ENCODE peak calls at places on chromosomes 7 and 10, in ten cellular contexts. One of them, this sample, is unnamed.

GRCh38 chr7:85055906-85056305 is 130.9 kb downstream of the SEMA3D start:
- DNase-seq in A172: no peak
- DNase-seq in esophagus squamous epithelium: no peak
- DNase-seq in neural crest cell: no peak
- DNase-seq in kidney: no peak
- DNase-seq in iris pigment epithelial cell: no peak
- DNase-seq in NCI-H82: no peak
- DNase-seq in cardiac fibroblast: no peak
- DNase-seq in SK-N-DZ: no peak
- DNase-seq in ovary: no peak
- DNase-seq in this sample: no peak

GRCh38 chr10:132637477-132638129 is 100.0 kb downstream of the INPP5A start:
- DNase-seq in A172: peak
- DNase-seq in esophagus squamous epithelium: no peak
- DNase-seq in neural crest cell: peak
- DNase-seq in kidney: no peak
- DNase-seq in iris pigment epithelial cell: peak
- DNase-seq in NCI-H82: peak
- DNase-seq in cardiac fibroblast: peak
- DNase-seq in SK-N-DZ: peak
- DNase-seq in ovary: peak
- DNase-seq in this sample: peak

GRCh38 chr10:18221123-18221522 is 80.9 kb downstream of the CACNB2 start:
- DNase-seq in A172: no peak
- DNase-seq in esophagus squamous epithelium: no peak
- DNase-seq in neural crest cell: no peak
- DNase-seq in kidney: no peak
- DNase-seq in iris pigment epithelial cell: no peak
- DNase-seq in NCI-H82: no peak
- DNase-seq in cardiac fibroblast: no peak
- DNase-seq in SK-N-DZ: no peak
- DNase-seq in ovary: no peak
- DNase-seq in this sample: no peak

GRCh38 chr10:1047937-1048336 is 982 bp downstream of the IDI1 start:
- DNase-seq in A172: peak
- DNase-seq in esophagus squamous epithelium: no peak
- DNase-seq in neural crest cell: no peak
- DNase-seq in kidney: no peak
- DNase-seq in iris pigment epithelial cell: no peak
- DNase-seq in NCI-H82: peak
- DNase-seq in cardiac fibroblast: no peak
- DNase-seq in SK-N-DZ: peak
- DNase-seq in ovary: no peak
- DNase-seq in this sample: no peak

GRCh38 chr7:118517275-118517674 is 292.8 kb downstream of the ANKRD7 start:
- DNase-seq in A172: peak
- DNase-seq in esophagus squamous epithelium: no peak
- DNase-seq in neural crest cell: no peak
- DNase-seq in kidney: no peak
- DNase-seq in iris pigment epithelial cell: peak
- DNase-seq in NCI-H82: no peak
- DNase-seq in cardiac fibroblast: no peak
- DNase-seq in SK-N-DZ: no peak
- DNase-seq in ovary: no peak
- DNase-seq in this sample: no peak

GRCh38 chr7:417625-417889 is 102.1 kb downstream of the PDGFA start:
- DNase-seq in A172: no peak
- DNase-seq in esophagus squamous epithelium: no peak
- DNase-seq in neural crest cell: no peak
- DNase-seq in kidney: peak
- DNase-seq in iris pigment epithelial cell: no peak
- DNase-seq in NCI-H82: no peak
- DNase-seq in cardiac fibroblast: no peak
- DNase-seq in SK-N-DZ: no peak
- DNase-seq in ovary: no peak
- DNase-seq in this sample: no peak

GRCh38 chr10:87794285-87794684 is 23.7 kb downstream of the ATAD1 start:
- DNase-seq in A172: no peak
- DNase-seq in esophagus squamous epithelium: no peak
- DNase-seq in neural crest cell: no peak
- DNase-seq in kidney: no peak
- DNase-seq in iris pigment epithelial cell: no peak
- DNase-seq in NCI-H82: no peak
- DNase-seq in cardiac fibroblast: peak
- DNase-seq in SK-N-DZ: no peak
- DNase-seq in ovary: no peak
- DNase-seq in this sample: no peak

GRCh38 chr7:150716368-150716767 is at the start of gene GIMAP1:
- DNase-seq in A172: no peak
- DNase-seq in esophagus squamous epithelium: no peak
- DNase-seq in neural crest cell: no peak
- DNase-seq in kidney: peak
- DNase-seq in iris pigment epithelial cell: no peak
- DNase-seq in NCI-H82: no peak
- DNase-seq in cardiac fibroblast: no peak
- DNase-seq in SK-N-DZ: no peak
- DNase-seq in ovary: no peak
- DNase-seq in this sample: no peak

GRCh38 chr7:132907380-132907940 is 174.4 kb downstream of the CHCHD3 start:
- DNase-seq in A172: no peak
- DNase-seq in esophagus squamous epithelium: no peak
- DNase-seq in neural crest cell: no peak
- DNase-seq in kidney: no peak
- DNase-seq in iris pigment epithelial cell: no peak
- DNase-seq in NCI-H82: no peak
- DNase-seq in cardiac fibroblast: no peak
- DNase-seq in SK-N-DZ: no peak
- DNase-seq in ovary: no peak
- DNase-seq in this sample: no peak

GRCh38 chr7:30206466-30206865 is 71.7 kb downstream of the MTURN start:
- DNase-seq in A172: peak
- DNase-seq in esophagus squamous epithelium: no peak
- DNase-seq in neural crest cell: no peak
- DNase-seq in kidney: no peak
- DNase-seq in iris pigment epithelial cell: peak
- DNase-seq in NCI-H82: peak
- DNase-seq in cardiac fibroblast: peak
- DNase-seq in SK-N-DZ: no peak
- DNase-seq in ovary: no peak
- DNase-seq in this sample: peak

GRCh38 chr7:131329176-131329570 is 1.5 kb downstream of the MKLN1 start:
- DNase-seq in A172: no peak
- DNase-seq in esophagus squamous epithelium: no peak
- DNase-seq in neural crest cell: no peak
- DNase-seq in kidney: no peak
- DNase-seq in iris pigment epithelial cell: no peak
- DNase-seq in NCI-H82: no peak
- DNase-seq in cardiac fibroblast: peak
- DNase-seq in SK-N-DZ: no peak
- DNase-seq in ovary: no peak
- DNase-seq in this sample: no peak

GRCh38 chr7:41507686-41508268 is 195.1 kb downstream of the INHBA start:
- DNase-seq in A172: no peak
- DNase-seq in esophagus squamous epithelium: no peak
- DNase-seq in neural crest cell: no peak
- DNase-seq in kidney: no peak
- DNase-seq in iris pigment epithelial cell: no peak
- DNase-seq in NCI-H82: no peak
- DNase-seq in cardiac fibroblast: no peak
- DNase-seq in SK-N-DZ: no peak
- DNase-seq in ovary: no peak
- DNase-seq in this sample: no peak

GRCh38 chr7:117018713-117019112 is 65.4 kb downstream of the ST7 start:
- DNase-seq in A172: no peak
- DNase-seq in esophagus squamous epithelium: no peak
- DNase-seq in neural crest cell: no peak
- DNase-seq in kidney: no peak
- DNase-seq in iris pigment epithelial cell: no peak
- DNase-seq in NCI-H82: no peak
- DNase-seq in cardiac fibroblast: no peak
- DNase-seq in SK-N-DZ: no peak
- DNase-seq in ovary: no peak
- DNase-seq in this sample: no peak

GRCh38 chr7:111324228-111324627 is 233.3 kb downstream of the LRRN3 start:
- DNase-seq in A172: no peak
- DNase-seq in esophagus squamous epithelium: no peak
- DNase-seq in neural crest cell: no peak
- DNase-seq in kidney: no peak
- DNase-seq in iris pigment epithelial cell: no peak
- DNase-seq in NCI-H82: no peak
- DNase-seq in cardiac fibroblast: no peak
- DNase-seq in SK-N-DZ: no peak
- DNase-seq in ovary: no peak
- DNase-seq in this sample: no peak

GRCh38 chr10:69653561-69653960 is 23.5 kb downstream of the FAM241B start:
- DNase-seq in A172: no peak
- DNase-seq in esophagus squamous epithelium: no peak
- DNase-seq in neural crest cell: no peak
- DNase-seq in kidney: peak
- DNase-seq in iris pigment epithelial cell: no peak
- DNase-seq in NCI-H82: no peak
- DNase-seq in cardiac fibroblast: no peak
- DNase-seq in SK-N-DZ: no peak
- DNase-seq in ovary: no peak
- DNase-seq in this sample: no peak

GRCh38 chr10:130300608-130301025 is 164.4 kb downstream of the GLRX3 start:
- DNase-seq in A172: no peak
- DNase-seq in esophagus squamous epithelium: no peak
- DNase-seq in neural crest cell: no peak
- DNase-seq in kidney: peak
- DNase-seq in iris pigment epithelial cell: no peak
- DNase-seq in NCI-H82: peak
- DNase-seq in cardiac fibroblast: peak
- DNase-seq in SK-N-DZ: no peak
- DNase-seq in ovary: peak
- DNase-seq in this sample: peak

GRCh38 chr10:110005716-110006115 is 2.1 kb upstream of the ADD3 start:
- DNase-seq in A172: peak
- DNase-seq in esophagus squamous epithelium: no peak
- DNase-seq in neural crest cell: peak
- DNase-seq in kidney: peak
- DNase-seq in iris pigment epithelial cell: peak
- DNase-seq in NCI-H82: peak
- DNase-seq in cardiac fibroblast: peak
- DNase-seq in SK-N-DZ: peak
- DNase-seq in ovary: no peak
- DNase-seq in this sample: no peak

GRCh38 chr10:12690525-12691139 is 310.9 kb downstream of the CCDC3 start:
- DNase-seq in A172: no peak
- DNase-seq in esophagus squamous epithelium: no peak
- DNase-seq in neural crest cell: no peak
- DNase-seq in kidney: peak
- DNase-seq in iris pigment epithelial cell: no peak
- DNase-seq in NCI-H82: no peak
- DNase-seq in cardiac fibroblast: no peak
- DNase-seq in SK-N-DZ: no peak
- DNase-seq in ovary: peak
- DNase-seq in this sample: no peak

GRCh38 chr7:46244752-46245151 is 323.7 kb upstream of the IGFBP3 start:
- DNase-seq in A172: no peak
- DNase-seq in esophagus squamous epithelium: no peak
- DNase-seq in neural crest cell: no peak
- DNase-seq in kidney: no peak
- DNase-seq in iris pigment epithelial cell: peak
- DNase-seq in NCI-H82: no peak
- DNase-seq in cardiac fibroblast: peak
- DNase-seq in SK-N-DZ: no peak
- DNase-seq in ovary: no peak
- DNase-seq in this sample: no peak

GRCh38 chr10:78712147-78712546 is 356.6 kb upstream of the ZMIZ1 start:
- DNase-seq in A172: no peak
- DNase-seq in esophagus squamous epithelium: no peak
- DNase-seq in neural crest cell: no peak
- DNase-seq in kidney: peak
- DNase-seq in iris pigment epithelial cell: no peak
- DNase-seq in NCI-H82: peak
- DNase-seq in cardiac fibroblast: no peak
- DNase-seq in SK-N-DZ: peak
- DNase-seq in ovary: no peak
- DNase-seq in this sample: peak

GRCh38 chr7:254337-255037 is 35.5 kb upstream of the FOXL3 start:
- DNase-seq in A172: no peak
- DNase-seq in esophagus squamous epithelium: no peak
- DNase-seq in neural crest cell: no peak
- DNase-seq in kidney: peak
- DNase-seq in iris pigment epithelial cell: no peak
- DNase-seq in NCI-H82: no peak
- DNase-seq in cardiac fibroblast: no peak
- DNase-seq in SK-N-DZ: no peak
- DNase-seq in ovary: peak
- DNase-seq in this sample: no peak

GRCh38 chr10:78960316-78960800 is 108.4 kb upstream of the ZMIZ1 start:
- DNase-seq in A172: peak
- DNase-seq in esophagus squamous epithelium: no peak
- DNase-seq in neural crest cell: no peak
- DNase-seq in kidney: no peak
- DNase-seq in iris pigment epithelial cell: peak
- DNase-seq in NCI-H82: no peak
- DNase-seq in cardiac fibroblast: peak
- DNase-seq in SK-N-DZ: no peak
- DNase-seq in ovary: peak
- DNase-seq in this sample: peak

GRCh38 chr10:112510384-112510783 is 63.4 kb downstream of the VTI1A start:
- DNase-seq in A172: no peak
- DNase-seq in esophagus squamous epithelium: no peak
- DNase-seq in neural crest cell: no peak
- DNase-seq in kidney: no peak
- DNase-seq in iris pigment epithelial cell: no peak
- DNase-seq in NCI-H82: no peak
- DNase-seq in cardiac fibroblast: no peak
- DNase-seq in SK-N-DZ: no peak
- DNase-seq in ovary: no peak
- DNase-seq in this sample: no peak

GRCh38 chr7:37341033-37341630 is 107.5 kb downstream of the ELMO1 start:
- DNase-seq in A172: no peak
- DNase-seq in esophagus squamous epithelium: no peak
- DNase-seq in neural crest cell: no peak
- DNase-seq in kidney: no peak
- DNase-seq in iris pigment epithelial cell: no peak
- DNase-seq in NCI-H82: no peak
- DNase-seq in cardiac fibroblast: no peak
- DNase-seq in SK-N-DZ: no peak
- DNase-seq in ovary: no peak
- DNase-seq in this sample: no peak

GRCh38 chr7:44978511-44979366 is at the start of gene MYO1G:
- DNase-seq in A172: no peak
- DNase-seq in esophagus squamous epithelium: peak
- DNase-seq in neural crest cell: no peak
- DNase-seq in kidney: peak
- DNase-seq in iris pigment epithelial cell: no peak
- DNase-seq in NCI-H82: no peak
- DNase-seq in cardiac fibroblast: no peak
- DNase-seq in SK-N-DZ: no peak
- DNase-seq in ovary: no peak
- DNase-seq in this sample: no peak

GRCh38 chr7:8057566-8057965 is 89.0 kb downstream of the GLCCI1 start:
- DNase-seq in A172: no peak
- DNase-seq in esophagus squamous epithelium: no peak
- DNase-seq in neural crest cell: no peak
- DNase-seq in kidney: no peak
- DNase-seq in iris pigment epithelial cell: no peak
- DNase-seq in NCI-H82: no peak
- DNase-seq in cardiac fibroblast: no peak
- DNase-seq in SK-N-DZ: no peak
- DNase-seq in ovary: no peak
- DNase-seq in this sample: no peak

GRCh38 chr10:92110039-92110794 is 180.7 kb downstream of the CPEB3 start:
- DNase-seq in A172: peak
- DNase-seq in esophagus squamous epithelium: no peak
- DNase-seq in neural crest cell: no peak
- DNase-seq in kidney: no peak
- DNase-seq in iris pigment epithelial cell: peak
- DNase-seq in NCI-H82: no peak
- DNase-seq in cardiac fibroblast: peak
- DNase-seq in SK-N-DZ: no peak
- DNase-seq in ovary: no peak
- DNase-seq in this sample: peak

GRCh38 chr7:158431055-158431940 is 156.3 kb downstream of the PTPRN2 start:
- DNase-seq in A172: no peak
- DNase-seq in esophagus squamous epithelium: no peak
- DNase-seq in neural crest cell: no peak
- DNase-seq in kidney: no peak
- DNase-seq in iris pigment epithelial cell: no peak
- DNase-seq in NCI-H82: no peak
- DNase-seq in cardiac fibroblast: no peak
- DNase-seq in SK-N-DZ: no peak
- DNase-seq in ovary: no peak
- DNase-seq in this sample: no peak